ENCODE peak calls at places on chromosome 2, in seven cellular contexts. One of them, this sample, is unnamed.

GRCh38 chr2:43217228-43218220 is 8.9 kb downstream of the ZFP36L2 start:
- DNase-seq in mesendoderm: peak
- DNase-seq in stimulated activated CD4-positive, alpha-beta T cell treated with anti-CD3 and anti-CD28 coated beads, Interleukin-2, amount 100 ng/mL, for 48 hours: no peak
- DNase-seq in left colon: peak
- DNase-seq in HCEC 1CT: no peak
- DNase-seq in K562: no peak
- DNase-seq in activated naive CD4-positive, alpha-beta T cell: no peak
- DNase-seq in this sample: peak

GRCh38 chr2:46502291-46502690 is 22.9 kb downstream of the TMEM247 start:
- DNase-seq in HCEC 1CT: no peak
- DNase-seq in activated naive CD4-positive, alpha-beta T cell: no peak
- DNase-seq in mesendoderm: no peak
- DNase-seq in stimulated activated CD4-positive, alpha-beta T cell treated with anti-CD3 and anti-CD28 coated beads, Interleukin-2, amount 100 ng/mL, for 48 hours: no peak
- DNase-seq in K562: no peak
- DNase-seq in left colon: no peak
- DNase-seq in this sample: no peak

GRCh38 chr2:145126146-145126545 is 606.2 kb upstream of the ZEB2 start:
- DNase-seq in activated naive CD4-positive, alpha-beta T cell: no peak
- DNase-seq in K562: no peak
- DNase-seq in left colon: no peak
- DNase-seq in stimulated activated CD4-positive, alpha-beta T cell treated with anti-CD3 and anti-CD28 coated beads, Interleukin-2, amount 100 ng/mL, for 48 hours: no peak
- DNase-seq in HCEC 1CT: no peak
- DNase-seq in mesendoderm: no peak
- DNase-seq in this sample: no peak

GRCh38 chr2:106542730-106543359 is 55.7 kb downstream of the CD8B2 start:
- DNase-seq in stimulated activated CD4-positive, alpha-beta T cell treated with anti-CD3 and anti-CD28 coated beads, Interleukin-2, amount 100 ng/mL, for 48 hours: peak
- DNase-seq in K562: peak
- DNase-seq in HCEC 1CT: peak
- DNase-seq in activated naive CD4-positive, alpha-beta T cell: peak
- DNase-seq in mesendoderm: peak
- DNase-seq in left colon: peak
- DNase-seq in this sample: peak

GRCh38 chr2:118539290-118539689 is 308.2 kb downstream of the EN1 start:
- DNase-seq in activated naive CD4-positive, alpha-beta T cell: no peak
- DNase-seq in stimulated activated CD4-positive, alpha-beta T cell treated with anti-CD3 and anti-CD28 coated beads, Interleukin-2, amount 100 ng/mL, for 48 hours: no peak
- DNase-seq in HCEC 1CT: peak
- DNase-seq in left colon: peak
- DNase-seq in K562: peak
- DNase-seq in mesendoderm: peak
- DNase-seq in this sample: no peak

GRCh38 chr2:199464614-199465352 is 7.0 kb upstream of the SATB2 start:
- DNase-seq in K562: no peak
- DNase-seq in stimulated activated CD4-positive, alpha-beta T cell treated with anti-CD3 and anti-CD28 coated beads, Interleukin-2, amount 100 ng/mL, for 48 hours: no peak
- DNase-seq in left colon: peak
- DNase-seq in mesendoderm: no peak
- DNase-seq in activated naive CD4-positive, alpha-beta T cell: no peak
- DNase-seq in HCEC 1CT: no peak
- DNase-seq in this sample: peak

GRCh38 chr2:46179037-46179621 is 118.1 kb upstream of the EPAS1 start:
- DNase-seq in K562: peak
- DNase-seq in left colon: peak
- DNase-seq in mesendoderm: peak
- DNase-seq in activated naive CD4-positive, alpha-beta T cell: no peak
- DNase-seq in HCEC 1CT: peak
- DNase-seq in stimulated activated CD4-positive, alpha-beta T cell treated with anti-CD3 and anti-CD28 coated beads, Interleukin-2, amount 100 ng/mL, for 48 hours: peak
- DNase-seq in this sample: peak

GRCh38 chr2:127324635-127325034 is 30.7 kb upstream of the ERCC3 start:
- DNase-seq in activated naive CD4-positive, alpha-beta T cell: no peak
- DNase-seq in stimulated activated CD4-positive, alpha-beta T cell treated with anti-CD3 and anti-CD28 coated beads, Interleukin-2, amount 100 ng/mL, for 48 hours: no peak
- DNase-seq in left colon: no peak
- DNase-seq in HCEC 1CT: peak
- DNase-seq in K562: peak
- DNase-seq in mesendoderm: peak
- DNase-seq in this sample: no peak

GRCh38 chr2:158598856-158599517 is 142.2 kb downstream of the PKP4 start:
- DNase-seq in left colon: no peak
- DNase-seq in stimulated activated CD4-positive, alpha-beta T cell treated with anti-CD3 and anti-CD28 coated beads, Interleukin-2, amount 100 ng/mL, for 48 hours: no peak
- DNase-seq in activated naive CD4-positive, alpha-beta T cell: no peak
- DNase-seq in K562: no peak
- DNase-seq in mesendoderm: no peak
- DNase-seq in HCEC 1CT: peak
- DNase-seq in this sample: no peak

GRCh38 chr2:233063269-233063975 is 3.3 kb downstream of the INPP5D start:
- DNase-seq in activated naive CD4-positive, alpha-beta T cell: no peak
- DNase-seq in K562: no peak
- DNase-seq in left colon: no peak
- DNase-seq in stimulated activated CD4-positive, alpha-beta T cell treated with anti-CD3 and anti-CD28 coated beads, Interleukin-2, amount 100 ng/mL, for 48 hours: no peak
- DNase-seq in HCEC 1CT: no peak
- DNase-seq in mesendoderm: peak
- DNase-seq in this sample: peak

GRCh38 chr2:176751828-176752227 is 460.8 kb upstream of the HNRNPA3 start:
- DNase-seq in HCEC 1CT: no peak
- DNase-seq in K562: no peak
- DNase-seq in activated naive CD4-positive, alpha-beta T cell: no peak
- DNase-seq in left colon: no peak
- DNase-seq in stimulated activated CD4-positive, alpha-beta T cell treated with anti-CD3 and anti-CD28 coated beads, Interleukin-2, amount 100 ng/mL, for 48 hours: no peak
- DNase-seq in mesendoderm: no peak
- DNase-seq in this sample: no peak

GRCh38 chr2:108593547-108594098 is 59.4 kb downstream of the LIMS1 start:
- DNase-seq in stimulated activated CD4-positive, alpha-beta T cell treated with anti-CD3 and anti-CD28 coated beads, Interleukin-2, amount 100 ng/mL, for 48 hours: no peak
- DNase-seq in left colon: no peak
- DNase-seq in K562: no peak
- DNase-seq in HCEC 1CT: peak
- DNase-seq in activated naive CD4-positive, alpha-beta T cell: no peak
- DNase-seq in mesendoderm: peak
- DNase-seq in this sample: no peak

GRCh38 chr2:232483296-232483922 is 4.2 kb downstream of the ECEL1 start:
- DNase-seq in K562: no peak
- DNase-seq in HCEC 1CT: no peak
- DNase-seq in left colon: peak
- DNase-seq in stimulated activated CD4-positive, alpha-beta T cell treated with anti-CD3 and anti-CD28 coated beads, Interleukin-2, amount 100 ng/mL, for 48 hours: no peak
- DNase-seq in activated naive CD4-positive, alpha-beta T cell: no peak
- DNase-seq in mesendoderm: no peak
- DNase-seq in this sample: no peak

GRCh38 chr2:44895061-44895460 is 46.4 kb upstream of the SIX3 start:
- DNase-seq in activated naive CD4-positive, alpha-beta T cell: no peak
- DNase-seq in HCEC 1CT: no peak
- DNase-seq in K562: no peak
- DNase-seq in left colon: no peak
- DNase-seq in stimulated activated CD4-positive, alpha-beta T cell treated with anti-CD3 and anti-CD28 coated beads, Interleukin-2, amount 100 ng/mL, for 48 hours: no peak
- DNase-seq in mesendoderm: no peak
- DNase-seq in this sample: no peak

GRCh38 chr2:236843604-236844003 is 242.1 kb upstream of the COPS8 start:
- DNase-seq in activated naive CD4-positive, alpha-beta T cell: no peak
- DNase-seq in left colon: no peak
- DNase-seq in mesendoderm: no peak
- DNase-seq in K562: no peak
- DNase-seq in HCEC 1CT: no peak
- DNase-seq in stimulated activated CD4-positive, alpha-beta T cell treated with anti-CD3 and anti-CD28 coated beads, Interleukin-2, amount 100 ng/mL, for 48 hours: no peak
- DNase-seq in this sample: no peak

GRCh38 chr2:31108887-31109286 is 29.4 kb downstream of the GALNT14 start:
- DNase-seq in left colon: no peak
- DNase-seq in K562: no peak
- DNase-seq in stimulated activated CD4-positive, alpha-beta T cell treated with anti-CD3 and anti-CD28 coated beads, Interleukin-2, amount 100 ng/mL, for 48 hours: no peak
- DNase-seq in mesendoderm: no peak
- DNase-seq in activated naive CD4-positive, alpha-beta T cell: no peak
- DNase-seq in HCEC 1CT: no peak
- DNase-seq in this sample: no peak

GRCh38 chr2:10035633-10036032 is 7.7 kb upstream of the KLF11 start:
- DNase-seq in K562: no peak
- DNase-seq in mesendoderm: no peak
- DNase-seq in left colon: no peak
- DNase-seq in HCEC 1CT: no peak
- DNase-seq in activated naive CD4-positive, alpha-beta T cell: no peak
- DNase-seq in stimulated activated CD4-positive, alpha-beta T cell treated with anti-CD3 and anti-CD28 coated beads, Interleukin-2, amount 100 ng/mL, for 48 hours: no peak
- DNase-seq in this sample: no peak

GRCh38 chr2:64792995-64793639 is 139.4 kb upstream of the SERTAD2 start:
- DNase-seq in HCEC 1CT: peak
- DNase-seq in activated naive CD4-positive, alpha-beta T cell: no peak
- DNase-seq in stimulated activated CD4-positive, alpha-beta T cell treated with anti-CD3 and anti-CD28 coated beads, Interleukin-2, amount 100 ng/mL, for 48 hours: no peak
- DNase-seq in left colon: no peak
- DNase-seq in mesendoderm: no peak
- DNase-seq in K562: no peak
- DNase-seq in this sample: no peak

GRCh38 chr2:127398239-127398590 is 10.4 kb upstream of the MAP3K2 start:
- DNase-seq in mesendoderm: peak
- DNase-seq in activated naive CD4-positive, alpha-beta T cell: no peak
- DNase-seq in HCEC 1CT: peak
- DNase-seq in stimulated activated CD4-positive, alpha-beta T cell treated with anti-CD3 and anti-CD28 coated beads, Interleukin-2, amount 100 ng/mL, for 48 hours: peak
- DNase-seq in K562: peak
- DNase-seq in left colon: peak
- DNase-seq in this sample: peak

GRCh38 chr2:29755829-29756228 is 165.6 kb downstream of the ALK start:
- DNase-seq in stimulated activated CD4-positive, alpha-beta T cell treated with anti-CD3 and anti-CD28 coated beads, Interleukin-2, amount 100 ng/mL, for 48 hours: no peak
- DNase-seq in activated naive CD4-positive, alpha-beta T cell: no peak
- DNase-seq in HCEC 1CT: no peak
- DNase-seq in mesendoderm: no peak
- DNase-seq in left colon: no peak
- DNase-seq in K562: no peak
- DNase-seq in this sample: no peak

GRCh38 chr2:74917702-74918619 is 40.5 kb upstream of the POLE4 start:
- DNase-seq in left colon: no peak
- DNase-seq in activated naive CD4-positive, alpha-beta T cell: no peak
- DNase-seq in HCEC 1CT: peak
- DNase-seq in stimulated activated CD4-positive, alpha-beta T cell treated with anti-CD3 and anti-CD28 coated beads, Interleukin-2, amount 100 ng/mL, for 48 hours: no peak
- DNase-seq in K562: no peak
- DNase-seq in mesendoderm: peak
- DNase-seq in this sample: no peak

GRCh38 chr2:172372436-172372835 is 55.0 kb upstream of the ITGA6 start:
- DNase-seq in mesendoderm: no peak
- DNase-seq in K562: no peak
- DNase-seq in activated naive CD4-positive, alpha-beta T cell: no peak
- DNase-seq in stimulated activated CD4-positive, alpha-beta T cell treated with anti-CD3 and anti-CD28 coated beads, Interleukin-2, amount 100 ng/mL, for 48 hours: no peak
- DNase-seq in left colon: no peak
- DNase-seq in HCEC 1CT: no peak
- DNase-seq in this sample: no peak

GRCh38 chr2:102027036-102027702 is 35.4 kb downstream of the IL1R2 start:
- DNase-seq in K562: no peak
- DNase-seq in activated naive CD4-positive, alpha-beta T cell: no peak
- DNase-seq in HCEC 1CT: peak
- DNase-seq in left colon: no peak
- DNase-seq in stimulated activated CD4-positive, alpha-beta T cell treated with anti-CD3 and anti-CD28 coated beads, Interleukin-2, amount 100 ng/mL, for 48 hours: no peak
- DNase-seq in mesendoderm: no peak
- DNase-seq in this sample: no peak

GRCh38 chr2:26784570-26785234 is 1.2 kb upstream of the CENPA start:
- DNase-seq in left colon: no peak
- DNase-seq in activated naive CD4-positive, alpha-beta T cell: no peak
- DNase-seq in stimulated activated CD4-positive, alpha-beta T cell treated with anti-CD3 and anti-CD28 coated beads, Interleukin-2, amount 100 ng/mL, for 48 hours: no peak
- DNase-seq in K562: no peak
- DNase-seq in mesendoderm: peak
- DNase-seq in HCEC 1CT: no peak
- DNase-seq in this sample: no peak

GRCh38 chr2:112480540-112481049 is 1.4 kb upstream of the TTL start:
- DNase-seq in left colon: peak
- DNase-seq in mesendoderm: peak
- DNase-seq in HCEC 1CT: no peak
- DNase-seq in stimulated activated CD4-positive, alpha-beta T cell treated with anti-CD3 and anti-CD28 coated beads, Interleukin-2, amount 100 ng/mL, for 48 hours: peak
- DNase-seq in activated naive CD4-positive, alpha-beta T cell: no peak
- DNase-seq in K562: peak
- DNase-seq in this sample: peak

GRCh38 chr2:28697602-28698149 is 54.0 kb upstream of the PPP1CB start:
- DNase-seq in mesendoderm: no peak
- DNase-seq in HCEC 1CT: no peak
- DNase-seq in left colon: no peak
- DNase-seq in activated naive CD4-positive, alpha-beta T cell: no peak
- DNase-seq in stimulated activated CD4-positive, alpha-beta T cell treated with anti-CD3 and anti-CD28 coated beads, Interleukin-2, amount 100 ng/mL, for 48 hours: no peak
- DNase-seq in K562: no peak
- DNase-seq in this sample: no peak